ENCODE peak calls at places on chromosomes 1 and 21, in four cellular contexts. One of them, this sample, is unnamed.

GRCh38 chr1:28867850-28868249 is 46.5 kb upstream of the EPB41 start:
- DNase-seq in GM23248: no peak
- DNase-seq in endodermal cell: no peak
- DNase-seq in GM23338: no peak
- DNase-seq in this sample: no peak

GRCh38 chr1:3548156-3548893 is 63.0 kb downstream of the MEGF6 start:
- DNase-seq in GM23248: no peak
- DNase-seq in endodermal cell: no peak
- DNase-seq in GM23338: no peak
- DNase-seq in this sample: peak; percentile 43

GRCh38 chr1:13757693-13758092 is 57.7 kb downstream of the PRDM2 start:
- DNase-seq in GM23248: no peak
- DNase-seq in GM23338: no peak
- DNase-seq in endodermal cell: no peak
- DNase-seq in this sample: no peak

GRCh38 chr1:173507205-173507846 is 30.2 kb downstream of the PRDX6 start:
- DNase-seq in GM23248: peak; percentile 83
- DNase-seq in endodermal cell: no peak
- DNase-seq in GM23338: peak; percentile 46
- DNase-seq in this sample: peak; percentile 61

GRCh38 chr1:77347646-77348045 is 65.8 kb downstream of the AK5 start:
- DNase-seq in GM23338: peak; percentile 21
- DNase-seq in GM23248: peak; percentile 96
- DNase-seq in endodermal cell: no peak
- DNase-seq in this sample: peak; percentile 67

GRCh38 chr1:177351361-177352108 is 180.8 kb downstream of the BRINP2 start:
- DNase-seq in GM23338: peak; percentile 39
- DNase-seq in endodermal cell: no peak
- DNase-seq in GM23248: no peak
- DNase-seq in this sample: no peak

GRCh38 chr1:161020573-161021167 is at the start of gene F11R:
- DNase-seq in endodermal cell: peak; percentile 89
- DNase-seq in GM23338: peak; percentile 83
- DNase-seq in GM23248: peak; percentile 45
- DNase-seq in this sample: no peak

GRCh38 chr1:42529724-42530161 is 66.7 kb downstream of the CCDC30 start:
- DNase-seq in GM23248: peak; percentile 91
- DNase-seq in GM23338: no peak
- DNase-seq in endodermal cell: no peak
- DNase-seq in this sample: peak; percentile 78

GRCh38 chr21:46662765-46663500 is 27.5 kb downstream of the PRMT2 start:
- DNase-seq in GM23338: no peak
- DNase-seq in GM23248: peak; percentile 15
- DNase-seq in endodermal cell: no peak
- DNase-seq in this sample: no peak

GRCh38 chr21:46661627-46662366 is 26.3 kb downstream of the PRMT2 start:
- DNase-seq in endodermal cell: no peak
- DNase-seq in GM23338: peak; percentile 35
- DNase-seq in GM23248: no peak
- DNase-seq in this sample: no peak

GRCh38 chr21:46662367-46662654 is 26.8 kb downstream of the PRMT2 start:
- DNase-seq in endodermal cell: no peak
- DNase-seq in GM23338: no peak
- DNase-seq in GM23248: no peak
- DNase-seq in this sample: no peak

GRCh38 chr21:46661211-46661625 is 25.7 kb downstream of the PRMT2 start:
- DNase-seq in GM23248: peak; percentile 97
- DNase-seq in endodermal cell: peak; percentile 89
- DNase-seq in GM23338: peak; percentile 89
- DNase-seq in this sample: peak; percentile 73

GRCh38 chr21:46660505-46660904 is 25.0 kb downstream of the PRMT2 start:
- DNase-seq in endodermal cell: no peak
- DNase-seq in GM23248: no peak
- DNase-seq in GM23338: no peak
- DNase-seq in this sample: no peak
- H3K36me3 ChIP-seq in endodermal cell: peaks cover 55% of the 10 kb centered on the region
- H3K36me3 ChIP-seq in GM23248: peaks cover 20% of the 10 kb centered on the region
- H3K36me3 ChIP-seq in GM23338: no peaks in the 10 kb centered on the region
- H3K36me3 ChIP-seq in this sample: peaks cover 37% of the 10 kb centered on the region

DNA sequence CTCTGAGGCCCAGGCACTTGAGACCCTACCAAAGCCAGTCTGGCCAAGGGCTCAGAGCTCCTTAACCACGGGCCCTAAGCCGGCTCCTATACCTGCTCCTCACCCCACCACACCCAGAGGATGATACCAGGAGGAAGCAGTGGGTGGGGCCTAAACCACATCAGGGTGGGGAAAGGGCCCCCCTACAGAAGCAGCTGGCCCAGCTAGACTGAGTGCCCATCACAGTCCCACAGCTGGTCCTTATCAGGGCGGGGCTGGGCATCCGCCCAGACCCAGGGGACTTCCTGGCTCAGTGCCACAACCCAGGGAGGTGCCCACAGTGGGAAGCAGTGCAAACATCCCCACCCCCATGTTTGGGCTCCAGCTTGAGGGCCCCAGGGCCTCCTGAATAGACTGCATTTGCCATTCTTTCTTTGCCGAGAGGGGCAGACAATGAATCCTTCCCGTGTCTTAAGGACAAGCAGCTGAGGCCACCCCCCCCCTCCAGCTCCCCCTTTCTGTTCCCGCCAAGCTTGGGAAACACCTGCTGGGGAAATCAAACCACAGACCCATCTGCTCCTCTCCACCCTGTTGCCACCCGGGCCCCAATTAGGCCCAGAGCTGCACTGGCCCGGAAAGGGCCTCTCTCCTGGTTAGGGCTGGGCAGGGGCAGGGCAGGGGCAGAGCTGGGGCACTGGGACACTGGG is 6.2 kb downstream of the E2F2 start:
- DNase-seq in GM23338: no peak
- DNase-seq in GM23248: no peak
- DNase-seq in endodermal cell: no peak
- DNase-seq in this sample: no peak
- H3K4me3 ChIP-seq in GM23338: no peak overlapping the region
- H3K4me3 ChIP-seq in GM23248: no peak overlapping the region
- H3K4me3 ChIP-seq in endodermal cell: no peak overlapping the region
- H3K4me3 ChIP-seq in this sample: no peak overlapping the region

GRCh38 chr1:31413405-31414005 is 492 bp downstream of the SERINC2 start:
- DNase-seq in endodermal cell: peak; percentile 84
- DNase-seq in GM23248: peak; percentile 76
- DNase-seq in GM23338: peak; percentile 43
- DNase-seq in this sample: peak; percentile 76
- H3K27me3 ChIP-seq in endodermal cell: peaks cover 25% of the 10 kb centered on the region
- H3K27me3 ChIP-seq in GM23248: no peaks in the 10 kb centered on the region
- H3K27me3 ChIP-seq in GM23338: peaks cover 10% of the 10 kb centered on the region
- H3K27me3 ChIP-seq in this sample: no peaks in the 10 kb centered on the region

DNA sequence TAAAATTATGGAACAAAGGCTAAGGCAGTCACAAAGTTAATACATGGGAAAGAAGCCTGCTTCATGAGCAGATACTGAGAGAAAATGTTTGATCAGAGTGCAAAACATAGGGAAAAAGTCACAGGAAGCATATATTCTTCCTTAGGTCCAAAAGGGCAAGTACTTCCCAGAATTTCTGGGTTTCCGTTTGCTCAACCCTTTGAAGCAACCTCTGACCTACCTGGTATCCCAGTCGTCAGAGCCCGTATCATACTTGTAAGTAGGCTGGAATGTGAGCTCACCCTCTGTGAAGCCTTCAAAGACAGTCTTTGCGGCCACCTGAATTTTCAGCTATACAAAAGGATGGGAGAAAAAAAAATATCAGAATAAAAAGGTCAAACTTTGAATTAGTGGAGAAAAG is 20.5 kb upstream of the MTF1 start:
- DNase-seq in endodermal cell: no peak
- DNase-seq in GM23248: no peak
- DNase-seq in GM23338: no peak
- DNase-seq in this sample: no peak
- H3K36me3 ChIP-seq in endodermal cell: peaks cover 32% of the 10 kb centered on the region
- H3K36me3 ChIP-seq in GM23248: peaks cover 67% of the 10 kb centered on the region
- H3K36me3 ChIP-seq in GM23338: peaks cover 21% of the 10 kb centered on the region
- H3K36me3 ChIP-seq in this sample: peaks cover 50% of the 10 kb centered on the region

DNA sequence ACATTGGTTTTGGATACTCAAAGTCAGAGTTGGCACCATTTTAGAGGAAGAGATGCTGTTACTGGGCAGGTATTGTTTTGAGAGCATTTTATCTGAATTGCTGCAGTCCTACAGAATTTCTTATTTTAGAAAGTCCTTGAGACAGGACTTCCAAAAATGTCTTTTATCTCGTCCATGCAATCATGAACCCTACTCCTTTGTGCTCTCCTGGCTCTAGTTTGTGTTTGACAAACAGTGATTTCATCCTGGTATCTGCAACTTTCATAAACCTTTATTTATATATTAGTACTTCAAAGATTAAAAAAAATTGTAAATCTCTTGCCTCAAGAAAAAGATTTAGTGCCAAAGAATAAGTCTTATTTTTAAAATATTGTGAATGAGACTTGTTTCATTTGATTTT is 4.6 kb upstream of the ARPC5 start:
- DNase-seq in GM23338: no peak
- DNase-seq in GM23248: no peak
- DNase-seq in endodermal cell: no peak
- DNase-seq in this sample: no peak
- H3K4me3 ChIP-seq in GM23338: no peak overlapping the region
- H3K4me3 ChIP-seq in GM23248: no peak overlapping the region
- H3K4me3 ChIP-seq in endodermal cell: no peak overlapping the region
- H3K4me3 ChIP-seq in this sample: no peak overlapping the region

GRCh38 chr1:182658055-182658454 is 26.3 kb downstream of the RGS8 start:
- DNase-seq in GM23338: no peak
- DNase-seq in GM23248: no peak
- DNase-seq in endodermal cell: no peak
- DNase-seq in this sample: no peak

GRCh38 chr1:182662121-182662890 is 22.1 kb downstream of the RGS8 start:
- DNase-seq in endodermal cell: peak; percentile 78
- DNase-seq in GM23248: no peak
- DNase-seq in GM23338: peak; percentile 73
- DNase-seq in this sample: no peak

GRCh38 chr1:182652933-182653332 is 31.5 kb downstream of the RGS8 start:
- DNase-seq in GM23248: no peak
- DNase-seq in endodermal cell: no peak
- DNase-seq in GM23338: no peak
- DNase-seq in this sample: no peak

DNA sequence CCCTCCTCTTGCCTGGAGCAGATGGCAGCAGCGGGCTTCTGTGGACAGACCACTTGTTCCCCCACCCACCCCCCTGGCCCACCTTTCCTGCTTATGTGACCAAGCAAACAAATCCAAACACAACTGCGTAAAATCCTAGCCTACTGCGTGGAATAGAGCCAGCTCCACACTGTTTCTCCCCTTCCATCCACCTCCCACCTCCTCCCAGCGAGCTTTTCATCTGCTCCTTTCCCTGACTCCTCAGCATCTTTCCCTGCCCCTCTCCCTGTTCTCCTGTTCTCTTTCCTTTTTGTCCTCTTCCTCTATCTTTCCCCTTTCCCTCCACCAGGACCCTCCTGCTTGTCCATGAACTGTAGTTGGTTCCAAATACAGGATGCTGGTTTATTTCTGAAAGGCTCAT is 27.4 kb downstream of the RGS8 start:
- DNase-seq in GM23248: no peak
- DNase-seq in GM23338: no peak
- DNase-seq in endodermal cell: no peak
- DNase-seq in this sample: no peak
- H3K27me3 ChIP-seq in GM23248: peaks cover 15% of the 10 kb centered on the region
- H3K27me3 ChIP-seq in GM23338: no peaks in the 10 kb centered on the region
- H3K27me3 ChIP-seq in endodermal cell: no peaks in the 10 kb centered on the region
- H3K27me3 ChIP-seq in this sample: peaks cover 4% of the 10 kb centered on the region

GRCh38 chr21:46437096-46437498 is 21.6 kb upstream of the DIP2A start:
- DNase-seq in endodermal cell: no peak
- DNase-seq in GM23248: no peak
- DNase-seq in GM23338: no peak
- DNase-seq in this sample: no peak
- H3K36me3 ChIP-seq in endodermal cell: peaks cover 78% of the 10 kb centered on the region
- H3K36me3 ChIP-seq in GM23248: peaks cover 20% of the 10 kb centered on the region
- H3K36me3 ChIP-seq in GM23338: peaks cover 3% of the 10 kb centered on the region
- H3K36me3 ChIP-seq in this sample: peaks cover 95% of the 10 kb centered on the region

This sample was measured in MG63.